ENCODE peak calls at places on chromosomes 4 and X, in seven cellular contexts. H is PC-9, Q is astrocyte of the spinal cord, Y is psoas muscle, S is aorta, J is right cardiac atrium, X is right lobe of liver. F is an unnamed sample.

GRCh38 chrX:18294893-18295292 is 59.6 kb downstream of the SCML2 start:
- DNase-seq in Q (no peak), J (no peak), H (no peak), Y (no peak), X (no peak), S (no peak), F (no peak)

GRCh38 chrX:13638826-13639225 is 14.1 kb upstream of the TCEANC start:
- DNase-seq in H (no peak), Y (no peak), Q (no peak), J (no peak), X (no peak), S (no peak), F (no peak)

GRCh38 chrX:136067097-136067496 is 80.2 kb upstream of the FHL1 start:
- DNase-seq in Y (no peak), Q (no peak), X (no peak), S (no peak), J (no peak), H (no peak), F (no peak)

GRCh38 chr4:140935259-140935658 is 179.1 kb upstream of the TBC1D9 start:
- DNase-seq in Y (no peak), J (peak), Q (no peak), X (no peak), S (no peak), H (no peak), F (no peak)

GRCh38 chr4:8342651-8343050 is 73.1 kb downstream of the HTRA3 start:
- DNase-seq in Y (no peak), S (no peak), J (peak), Q (no peak), X (no peak), H (no peak), F (peak)

GRCh38 chr4:165011403-165011802 is 20.4 kb upstream of the TRIM60 start:
- DNase-seq in J (no peak), X (no peak), Q (no peak), S (no peak), H (no peak), Y (no peak), F (no peak)

GRCh38 chr4:104015680-104016079 is 295.9 kb upstream of the TACR3 start:
- DNase-seq in S (no peak), H (no peak), J (no peak), Y (no peak), X (no peak), Q (peak), F (peak)

GRCh38 chr4:161604516-161605300 is 559.1 kb downstream of the FSTL5 start:
- DNase-seq in H (no peak), S (no peak), Q (no peak), X (no peak), J (no peak), Y (no peak), F (no peak)

GRCh38 chr4:145388043-145388442 is 93.6 kb upstream of the SMAD1 start:
- DNase-seq in Y (no peak), S (no peak), H (peak), X (no peak), Q (peak), J (no peak), F (no peak)

GRCh38 chr4:98745372-98745771 is 87.0 kb upstream of the TSPAN5 start:
- DNase-seq in S (no peak), J (peak), X (peak), Q (no peak), H (no peak), Y (no peak), F (peak)

GRCh38 chr4:110959041-110959643 is 336.3 kb upstream of the PITX2 start:
- DNase-seq in H (no peak), X (no peak), J (no peak), Y (no peak), Q (peak), S (no peak), F (no peak)

GRCh38 chr4:128387600-128388351 is 100.2 kb upstream of the PGRMC2 start:
- DNase-seq in X (no peak), Y (no peak), H (peak), J (peak), S (no peak), Q (peak), F (no peak)

GRCh38 chrX:42496239-42496638 is 281.7 kb downstream of the PPP1R2C start:
- DNase-seq in J (no peak), X (no peak), H (no peak), Y (no peak), Q (no peak), S (no peak), F (no peak)

GRCh38 chr4:176238819-176239218 is 30.2 kb downstream of the ASB5 start:
- DNase-seq in J (no peak), Q (peak), H (no peak), Y (no peak), S (no peak), X (no peak), F (no peak)

GRCh38 chrX:136386173-136386572 is 85.4 kb downstream of the ADGRG4 start:
- DNase-seq in J (no peak), X (no peak), Y (no peak), Q (no peak), H (no peak), S (no peak), F (no peak)

GRCh38 chrX:33190016-33190415 is 21.3 kb downstream of the DMD start:
- DNase-seq in S (no peak), X (no peak), H (no peak), Y (no peak), J (no peak), Q (peak), F (no peak)

GRCh38 chrX:7746861-7747260 is 96.1 kb upstream of the VCX start:
- DNase-seq in J (no peak), H (no peak), X (no peak), Q (peak), Y (no peak), S (no peak), F (no peak)

GRCh38 chr4:153146031-153146430 is 58.2 kb upstream of the TRIM2 start:
- DNase-seq in Q (no peak), X (no peak), Y (no peak), H (peak), S (no peak), J (no peak), F (no peak)

GRCh38 chrX:16903274-16904019 is 33.3 kb upstream of the RBBP7 start:
- DNase-seq in H (no peak), J (no peak), X (no peak), Y (no peak), S (no peak), Q (no peak), F (no peak)

GRCh38 chr4:168264903-168265302 is 53.6 kb downstream of the DDX60 start:
- DNase-seq in X (no peak), S (no peak), H (no peak), J (no peak), Q (no peak), Y (no peak), F (no peak)

GRCh38 chr4:78553526-78554060 is 2.0 kb downstream of the ANXA3 start:
- DNase-seq in J (no peak), H (no peak), Q (no peak), S (no peak), Y (no peak), X (no peak), F (no peak)

GRCh38 chrX:31580726-31581125 is 508.9 kb upstream of the FTHL17 start:
- DNase-seq in Q (peak), H (peak), X (no peak), Y (no peak), S (no peak), J (no peak), F (no peak)

GRCh38 chr4:114272226-114272625 is 292.8 kb upstream of the ARSJ start:
- DNase-seq in J (no peak), X (no peak), Y (no peak), S (no peak), Q (peak), H (no peak), F (no peak)

GRCh38 chr4:6245246-6246169 is 24.1 kb upstream of the WFS1 start:
- DNase-seq in X (no peak), Q (no peak), J (peak), S (no peak), Y (no peak), H (no peak), F (no peak)

GRCh38 chrX:10631416-10632145 is 11.2 kb upstream of the MID1 start:
- DNase-seq in H (no peak), Q (no peak), S (no peak), X (no peak), J (no peak), Y (no peak), F (no peak)

GRCh38 chrX:129932137-129932791 is 26.3 kb downstream of the UTP14A start:
- DNase-seq in H (peak), Y (peak), S (peak), Q (peak), J (peak), X (peak), F (peak)

GRCh38 chr4:6332042-6332668 is 62.5 kb downstream of the WFS1 start:
- DNase-seq in S (no peak), X (no peak), H (no peak), J (no peak), Y (no peak), Q (no peak), F (peak)

GRCh38 chrX:96386981-96387380 is 297.7 kb upstream of the DIAPH2 start:
- DNase-seq in H (no peak), X (no peak), J (no peak), S (no peak), Y (no peak), Q (no peak), F (no peak)

GRCh38 chrX:148784137-148784536 is 283.7 kb downstream of the AFF2 start:
- DNase-seq in Y (no peak), J (no peak), X (no peak), H (no peak), Q (no peak), S (no peak), F (no peak)

GRCh38 chr4:105369988-105370387 is 103.9 kb downstream of the PPA2 start:
- DNase-seq in Y (no peak), X (no peak), H (no peak), J (no peak), S (no peak), Q (no peak), F (no peak)

GRCh38 chr4:148850257-148850995 is 408.2 kb upstream of the NR3C2 start:
- DNase-seq in J (no peak), X (peak), Q (no peak), S (no peak), Y (no peak), H (no peak), F (no peak)

GRCh38 chr4:17142232-17142711 is 243.8 kb upstream of the LDB2 start:
- DNase-seq in Q (peak), Y (no peak), S (no peak), J (no peak), X (no peak), H (no peak), F (no peak)

GRCh38 chrX:37287741-37288424 is 61.3 kb upstream of the PRRG1 start:
- DNase-seq in H (no peak), S (no peak), Q (no peak), X (no peak), J (no peak), Y (no peak), F (no peak)

GRCh38 chrX:38816158-38816557 is 14.9 kb downstream of the MID1IP1 start:
- DNase-seq in Q (no peak), S (no peak), X (no peak), J (no peak), Y (no peak), H (no peak), F (no peak)

GRCh38 chrX:65926095-65927019 is 113.5 kb downstream of the VSIG4 start:
- DNase-seq in Y (no peak), H (no peak), Q (no peak), X (no peak), S (no peak), J (no peak), F (no peak)

GRCh38 chr4:56844817-56845580 is 23.5 kb upstream of the SPINK2 start:
- DNase-seq in H (no peak), Y (no peak), J (no peak), Q (no peak), X (no peak), S (no peak), F (no peak)

GRCh38 chrX:139106111-139106510 is 394.6 kb upstream of the FGF13 start:
- DNase-seq in S (no peak), Q (peak), X (no peak), Y (peak), J (no peak), H (peak), F (no peak)

GRCh38 chrX:124033821-124034220 is 72.3 kb downstream of the STAG2 start:
- DNase-seq in S (no peak), Q (peak), Y (no peak), H (no peak), J (no peak), X (no peak), F (no peak)

GRCh38 chrX:44951572-44952067 is 78.6 kb downstream of the KDM6A start:
- DNase-seq in X (no peak), S (no peak), Y (no peak), Q (no peak), J (no peak), H (no peak), F (no peak)
- H3K4me3 ChIP-seq in X (no peak), S (no peak), Y (no peak), Q (no peak), J (no peak), H (no peak), F (no peak)

GRCh38 chrX:109624641-109625311 is at the start of gene KCNE5:
- DNase-seq in S (peak), X (no peak), J (peak), Q (no peak), Y (no peak), H (no peak), F (no peak)
- H3K4me3 ChIP-seq in S (no peak), X (no peak), J (peak), Q (peak), Y (peak), H (no peak), F (no peak)

GRCh38 chr4:169315530-169316306 is 45.0 kb upstream of the SH3RF1 start:
- DNase-seq in X (no peak), J (no peak), Q (peak), Y (no peak), H (no peak), S (no peak), F (no peak)
- H3K4me3 ChIP-seq in X (no peak), J (no peak), Q (no peak), Y (no peak), H (no peak), S (no peak), F (no peak)

GRCh38 chr4:48126621-48127020 is 7.4 kb downstream of the TXK start:
- DNase-seq in J (no peak), H (no peak), Y (no peak), S (no peak), Q (no peak), X (no peak), F (no peak)

GRCh38 chr4:48129307-48130014 is 4.6 kb downstream of the TXK start:
- DNase-seq in J (peak), X (no peak), H (no peak), Q (no peak), S (peak), Y (no peak), F (no peak)

GRCh38 chr4:48127231-48127881 is 6.7 kb downstream of the TXK start:
- DNase-seq in H (peak), S (no peak), Q (no peak), X (no peak), Y (no peak), J (no peak), F (no peak)

GRCh38 chr4:48130100-48130499 is 4.0 kb downstream of the TXK start:
- DNase-seq in X (no peak), Q (no peak), S (no peak), J (no peak), H (no peak), Y (no peak), F (no peak)

DNA sequence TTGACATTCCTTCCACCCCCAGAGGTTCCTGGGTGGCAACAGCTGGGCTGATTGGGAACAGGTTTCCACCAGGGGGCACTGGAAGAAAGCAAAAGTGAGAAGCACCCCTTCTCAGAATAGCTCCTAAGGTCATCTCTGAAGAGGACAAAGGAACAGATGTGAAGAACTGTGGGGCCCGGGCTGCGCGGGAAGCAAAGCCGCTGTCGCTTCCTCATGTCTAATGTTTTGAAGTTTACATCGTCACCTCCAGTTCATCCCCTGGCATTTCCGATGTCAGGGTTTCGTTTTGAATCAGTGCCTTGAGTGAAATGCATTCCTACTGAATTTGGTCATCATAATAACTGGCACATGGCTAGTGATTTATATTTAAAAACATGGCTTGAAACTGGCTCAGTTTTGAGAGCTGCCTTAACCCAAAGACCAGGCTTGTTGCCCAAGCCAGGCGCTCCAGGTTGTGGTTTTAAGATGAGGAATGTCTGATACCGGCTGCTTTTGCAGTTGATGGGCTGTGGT is 6.1 kb downstream of the TXK start:
- DNase-seq in H (peak), S (peak), Q (peak), Y (no peak), X (peak), J (peak), F (peak)
- H3K4me3 ChIP-seq in H (peak), S (peak), Q (no peak), Y (peak), X (peak), J (peak), F (no peak)

DNA sequence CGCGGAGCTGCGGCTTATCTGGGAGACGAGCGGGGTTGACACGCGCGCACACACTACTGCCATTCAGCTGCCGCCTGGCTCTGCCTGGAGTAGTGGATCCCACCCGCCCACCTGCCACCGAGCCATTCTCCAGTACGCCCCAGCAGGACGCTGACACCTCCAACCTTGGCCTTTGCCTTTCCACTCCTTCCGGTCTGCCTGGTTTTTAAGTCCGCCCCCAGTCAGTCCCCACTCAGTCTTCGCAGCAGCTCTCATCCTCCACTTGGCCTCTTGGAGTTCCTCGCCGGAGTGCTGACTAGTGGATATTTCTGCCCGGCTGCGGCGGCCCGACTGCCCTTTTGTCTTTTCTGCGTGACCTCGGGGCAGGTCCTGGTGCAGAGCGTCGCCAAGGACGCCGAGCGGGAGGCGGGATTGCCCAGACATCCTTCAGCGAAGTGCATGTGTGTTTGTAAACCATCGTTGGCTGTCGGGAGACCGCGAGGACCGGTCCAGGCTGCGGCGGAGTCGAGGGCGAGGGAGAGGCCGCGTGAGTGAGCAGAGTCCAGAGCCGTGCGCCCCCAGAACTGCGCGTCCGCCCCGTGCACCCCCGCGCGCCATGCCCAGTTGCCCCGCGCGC is 1.1 kb downstream of the SLIT2 start:
- DNase-seq in J (peak), X (peak), H (no peak), Y (peak), S (peak), Q (peak), F (peak)
- H3K4me3 ChIP-seq in J (peak), X (peak), H (peak), Y (peak), S (peak), Q (peak), F (peak)

DNA sequence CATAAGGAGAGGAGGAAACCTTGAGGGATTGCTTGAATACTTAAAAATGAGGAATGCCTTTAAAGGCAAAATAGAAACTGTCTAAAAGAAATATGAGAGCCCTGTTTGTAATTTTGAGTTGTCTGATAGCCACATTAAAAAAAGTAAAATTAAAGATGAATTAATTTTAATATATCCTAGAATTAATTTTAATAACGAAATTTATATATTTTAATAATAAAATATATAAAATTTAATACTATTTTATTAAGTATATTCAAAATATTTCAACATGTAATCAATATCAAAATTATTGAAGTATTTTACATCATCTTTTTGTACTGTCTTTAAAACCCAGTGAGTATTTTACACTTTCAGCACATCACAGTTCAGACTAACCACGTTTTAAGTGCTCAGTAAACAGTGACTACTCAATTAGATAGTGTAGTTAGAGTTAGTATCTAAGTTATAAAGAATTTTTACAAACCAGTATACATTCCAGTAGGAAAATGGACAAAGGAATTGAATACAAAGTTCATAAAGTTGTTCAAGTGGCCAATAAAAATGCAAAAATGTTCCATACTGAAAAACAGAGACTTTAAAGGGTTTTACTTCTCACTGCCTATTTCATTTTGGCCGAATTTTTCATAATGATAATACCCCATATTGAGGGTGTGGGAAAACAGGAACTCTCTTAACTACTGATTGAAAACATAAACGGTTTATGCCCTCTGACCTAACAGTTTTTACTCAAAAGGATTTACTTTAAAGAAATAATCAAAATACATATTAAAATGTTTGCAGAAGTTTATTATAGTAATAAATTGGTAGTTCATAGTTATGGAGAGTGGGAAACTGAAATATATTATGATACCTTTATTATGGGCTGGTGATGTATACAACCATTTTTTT is 2.9 kb downstream of the SLC30A9 start:
- DNase-seq in S (no peak), J (no peak), X (no peak), Y (no peak), H (no peak), Q (no peak), F (no peak)
- H3K4me3 ChIP-seq in S (no peak), J (no peak), X (no peak), Y (no peak), H (no peak), Q (no peak), F (no peak)

GRCh38 chrX:111511477-111511876 is at the start of gene SERTM2:
- DNase-seq in J (no peak), X (no peak), Q (peak), S (no peak), H (no peak), Y (no peak), F (peak)
- H3K4me3 ChIP-seq in J (no peak), X (no peak), Q (no peak), S (no peak), H (no peak), Y (no peak), F (peak)

GRCh38 chrX:132488092-132488749 is 617 bp downstream of the MBNL3 start:
- DNase-seq in Y (no peak), H (peak), X (no peak), Q (peak), J (peak), S (no peak), F (no peak)
- H3K4me3 ChIP-seq in Y (peak), H (peak), X (peak), Q (peak), J (peak), S (peak), F (peak)

F was measured in WERI-Rb-1.